ENCODE peak calls at places on chromosomes 7 and 10, in four cellular contexts. I is H1; O is CD4-positive, CD25-positive, alpha-beta regulatory T cell; Y is kidney. G is an unnamed sample.

GRCh38 chr7:590731-591551 is 71.3 kb upstream of the PDGFA start:
- DNase-seq in I (no peak), O (no peak), Y (peak), G (no peak)

GRCh38 chr10:103852189-103852711 is 3.1 kb downstream of the SH3PXD2A start:
- DNase-seq in I (no peak), O (no peak), Y (no peak), G (peak)

GRCh38 chr7:99105756-99106155 is 38.2 kb downstream of the SMURF1 start:
- DNase-seq in I (no peak), O (no peak), Y (no peak), G (no peak)

GRCh38 chr7:2864999-2865670 is 21.0 kb upstream of the GNA12 start:
- DNase-seq in I (peak), O (peak), Y (no peak), G (peak)

GRCh38 chr10:119115921-119116320 is 12.0 kb downstream of the DENND10 start:
- DNase-seq in I (no peak), O (no peak), Y (no peak), G (peak)

GRCh38 chr7:1114088-1114487 is 26.2 kb downstream of the GPER1 start:
- DNase-seq in I (no peak), O (no peak), Y (peak), G (no peak)

GRCh38 chr10:52526251-52526823 is 212.3 kb downstream of the DKK1 start:
- DNase-seq in I (no peak), O (no peak), Y (no peak), G (peak)

GRCh38 chr10:104038537-104038936 is 47.1 kb downstream of the COL17A1 start:
- DNase-seq in I (no peak), O (no peak), Y (no peak), G (no peak)

GRCh38 chr10:119268871-119269506 is 61.6 kb downstream of the GRK5 start:
- DNase-seq in I (no peak), O (peak), Y (no peak), G (peak)

GRCh38 chr7:111126987-111127386 is 36.1 kb downstream of the LRRN3 start:
- DNase-seq in I (no peak), O (no peak), Y (no peak), G (peak)

GRCh38 chr7:24981544-24981951 is 1.6 kb upstream of the OSBPL3 start:
- DNase-seq in I (peak), O (peak), Y (peak), G (peak)

GRCh38 chr7:158227258-158227657 is 360.4 kb downstream of the PTPRN2 start:
- DNase-seq in I (no peak), O (no peak), Y (no peak), G (no peak)

GRCh38 chr10:125073996-125074395 is 86.4 kb downstream of the CTBP2 start:
- DNase-seq in I (no peak), O (no peak), Y (no peak), G (no peak)

GRCh38 chr7:116698930-116699722 is 27.1 kb downstream of the MET start:
- DNase-seq in I (no peak), O (no peak), Y (no peak), G (no peak)

GRCh38 chr10:128875955-128876354 is 591.1 kb upstream of the MGMT start:
- DNase-seq in I (no peak), O (no peak), Y (no peak), G (peak)

GRCh38 chr10:132412316-132413192 is 15.6 kb downstream of the PWWP2B start:
- DNase-seq in I (no peak), O (no peak), Y (peak), G (no peak)

GRCh38 chr10:116771101-116771705 is 28.8 kb upstream of the HSPA12A start:
- DNase-seq in I (no peak), O (no peak), Y (peak), G (peak)

GRCh38 chr10:22252286-22252800 is 34.5 kb upstream of the EBLN1 start:
- DNase-seq in I (no peak), O (peak), Y (peak), G (peak)

GRCh38 chr10:117697402-117697801 is 154.9 kb downstream of the EMX2 start:
- DNase-seq in I (no peak), O (no peak), Y (no peak), G (no peak)

GRCh38 chr7:132461043-132461592 is 115.2 kb downstream of the PLXNA4 start:
- DNase-seq in I (no peak), O (no peak), Y (no peak), G (no peak)

GRCh38 chr7:26397786-26398435 is 106.2 kb downstream of the SNX10 start:
- DNase-seq in I (peak), O (no peak), Y (peak), G (peak)

GRCh38 chr10:58570979-58571378 is 58.3 kb downstream of the BICC1 start:
- DNase-seq in I (no peak), O (no peak), Y (no peak), G (no peak)

GRCh38 chr10:58567652-58568051 is 55.0 kb downstream of the BICC1 start:
- DNase-seq in I (no peak), O (no peak), Y (no peak), G (no peak)

GRCh38 chr10:58570307-58570723 is 57.6 kb downstream of the BICC1 start:
- DNase-seq in I (no peak), O (no peak), Y (no peak), G (no peak)

GRCh38 chr10:58565256-58565655 is 52.6 kb downstream of the BICC1 start:
- DNase-seq in I (no peak), O (no peak), Y (no peak), G (no peak)

DNA sequence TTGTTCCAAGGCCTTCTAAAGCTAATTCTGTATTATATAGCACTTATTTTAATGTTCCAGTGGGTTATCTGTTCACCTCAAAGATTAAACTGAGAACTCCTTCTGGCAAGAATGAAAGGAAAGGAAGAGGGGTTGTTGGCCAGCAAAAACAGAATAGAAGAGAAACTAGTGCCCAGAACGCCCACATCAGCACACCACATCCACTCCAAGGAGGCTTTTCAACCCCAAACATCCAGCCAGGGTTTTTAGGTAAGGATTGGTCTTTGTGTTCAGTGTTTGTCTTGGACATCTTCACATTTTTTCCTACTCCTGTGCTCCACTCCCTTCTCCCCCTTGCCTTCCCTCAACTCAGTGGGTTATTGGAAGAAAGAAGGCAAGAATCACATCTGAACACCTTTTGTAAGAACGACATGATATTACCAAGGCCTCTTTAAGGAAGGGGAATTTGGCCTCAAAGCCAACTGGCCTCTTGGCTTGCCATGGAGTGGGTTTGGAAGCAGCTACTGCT is 55.8 kb downstream of the BICC1 start:
- DNase-seq in I (no peak), O (no peak), Y (no peak), G (no peak)
- H3K4me3 ChIP-seq in I (no peak), O (no peak), Y (no peak), G (no peak)

GRCh38 chr10:786666-787512 is 97.4 kb upstream of the DIP2C start:
- DNase-seq in I (peak), O (no peak), Y (peak), G (no peak)

GRCh38 chr10:785539-786214 is 96.2 kb upstream of the DIP2C start:
- DNase-seq in I (no peak), O (no peak), Y (peak), G (no peak)

GRCh38 chr10:782751-783648 is 93.5 kb upstream of the DIP2C start:
- DNase-seq in I (no peak), O (no peak), Y (peak), G (no peak)

GRCh38 chr10:784377-784758 is 94.9 kb upstream of the DIP2C start:
- DNase-seq in I (peak), O (no peak), Y (peak), G (no peak)

DNA sequence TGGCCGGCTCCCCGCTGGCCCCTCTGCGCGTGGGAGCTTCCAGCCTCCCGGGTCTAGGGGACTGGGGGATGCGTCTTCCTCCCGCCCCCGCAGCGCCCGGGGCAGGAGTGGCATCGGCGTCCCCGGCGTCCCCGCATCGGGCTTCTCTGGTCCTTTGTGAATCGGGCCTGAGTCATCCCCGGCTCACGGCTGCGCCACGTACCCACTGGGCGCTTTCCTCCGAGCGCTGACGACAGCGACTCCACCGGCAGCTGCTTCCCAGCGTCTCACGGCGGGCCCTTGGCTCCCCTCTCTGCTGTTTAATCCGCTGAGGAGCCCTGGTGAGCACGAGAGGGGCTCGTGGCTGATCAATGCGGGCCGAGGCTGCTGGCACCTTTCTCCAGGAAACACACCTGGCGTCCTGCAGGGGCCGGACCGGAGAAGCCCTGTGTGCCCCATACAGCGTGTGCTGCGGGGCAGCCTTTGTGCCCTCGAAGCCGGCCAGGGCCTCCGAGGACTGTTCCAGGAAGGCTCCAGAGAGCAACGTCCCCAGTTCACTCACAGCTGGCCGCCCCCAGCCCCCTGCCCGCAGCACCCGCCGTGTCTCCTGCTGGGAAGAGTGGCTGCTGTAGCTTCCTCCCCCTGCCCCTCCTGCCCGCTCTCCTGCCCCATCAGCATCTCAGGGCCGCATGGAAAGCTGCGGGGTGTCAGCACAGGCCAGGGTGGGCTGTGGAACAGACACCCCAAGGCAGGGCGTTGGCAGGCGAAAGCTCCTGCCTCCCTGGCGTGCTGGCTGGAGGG is 95.5 kb upstream of the DIP2C start:
- DNase-seq in I (peak), O (no peak), Y (peak), G (peak)
- H3K4me3 ChIP-seq in I (peak), O (no peak), Y (peak), G (peak)

GRCh38 chr7:101200504-101200861 is 353 bp downstream of the MOGAT3 start:
- DNase-seq in I (no peak), O (no peak), Y (no peak), G (no peak)

GRCh38 chr7:101202603-101202918 is 1.7 kb upstream of the MOGAT3 start:
- DNase-seq in I (no peak), O (no peak), Y (no peak), G (no peak)

GRCh38 chr7:101201695-101202602 is 1.1 kb upstream of the MOGAT3 start:
- DNase-seq in I (peak), O (no peak), Y (no peak), G (no peak)

GRCh38 chr7:101198476-101198875 is 2.4 kb downstream of the MOGAT3 start:
- DNase-seq in I (no peak), O (no peak), Y (no peak), G (no peak)

GRCh38 chr7:101200862-101201599 is at the start of gene MOGAT3:
- DNase-seq in I (no peak), O (no peak), Y (no peak), G (no peak)
- H3K4me3 ChIP-seq in I (peak), O (no peak), Y (peak), G (no peak)

DNA sequence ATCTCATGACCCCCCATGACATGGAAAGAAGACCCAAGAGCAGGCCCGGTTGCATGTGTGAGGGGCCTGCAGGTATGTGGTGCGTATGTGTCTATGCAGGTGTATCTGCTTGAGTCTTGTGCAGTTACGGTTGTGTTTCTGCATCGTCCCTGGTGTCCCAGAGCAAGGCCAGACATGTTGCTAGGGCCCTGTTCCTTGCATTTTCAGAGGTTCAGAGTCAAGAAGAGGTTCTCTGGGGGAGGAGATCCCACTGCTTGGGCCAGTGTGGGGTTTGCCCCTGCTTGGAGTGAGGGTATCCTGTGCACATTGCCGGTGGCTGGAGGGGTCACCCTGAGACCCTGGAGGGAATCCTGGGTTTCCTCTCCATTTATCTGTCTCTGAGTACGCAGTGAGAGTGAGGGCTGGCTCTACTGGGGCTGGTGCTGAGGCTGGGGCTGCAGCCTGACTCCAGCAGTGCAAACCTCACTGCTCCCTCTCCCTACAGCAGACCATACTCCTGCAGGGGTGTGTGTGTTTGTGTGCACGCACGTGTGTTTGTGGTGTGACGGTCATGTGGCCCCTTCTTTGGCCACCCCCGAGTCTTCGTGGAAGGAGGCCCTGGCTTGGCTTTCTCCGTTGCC is 4.1 kb downstream of the TRIM8 start:
- DNase-seq in I (no peak), O (no peak), Y (peak), G (no peak)
- H3K4me3 ChIP-seq in I (no peak), O (peak), Y (peak), G (peak)

GRCh38 chr10:33257439-33257838 is 77.0 kb downstream of the NRP1 start:
- DNase-seq in I (no peak), O (no peak), Y (no peak), G (no peak)

GRCh38 chr10:33254556-33255160 is 79.8 kb downstream of the NRP1 start:
- DNase-seq in I (no peak), O (no peak), Y (no peak), G (no peak)

GRCh38 chr10:33260403-33261239 is 73.8 kb downstream of the NRP1 start:
- DNase-seq in I (no peak), O (no peak), Y (no peak), G (no peak)

GRCh38 chr10:33262871-33263270 is 71.6 kb downstream of the NRP1 start:
- DNase-seq in I (no peak), O (no peak), Y (no peak), G (no peak)

GRCh38 chr10:33258951-33259350 is 75.5 kb downstream of the NRP1 start:
- DNase-seq in I (no peak), O (no peak), Y (no peak), G (peak)
- H3K4me3 ChIP-seq in I (no peak), O (no peak), Y (no peak), G (no peak)